ENCODE peak calls at places on chromosomes 6 and 20, in five cellular contexts. One of them, this sample, is unnamed.

GRCh38 chr20:23228912-23229311 is 121.7 kb upstream of the NXT1 start:
- DNase-seq in gastrocnemius medialis: no peak
- DNase-seq in ovary: no peak
- DNase-seq in adrenal gland: no peak
- DNase-seq in IMR-90: peak
- DNase-seq in this sample: no peak

GRCh38 chr6:48183816-48184215 is 72.8 kb upstream of the PTCHD4 start:
- DNase-seq in gastrocnemius medialis: no peak
- DNase-seq in ovary: no peak
- DNase-seq in adrenal gland: no peak
- DNase-seq in IMR-90: no peak
- DNase-seq in this sample: no peak

GRCh38 chr20:34977365-34978091 is 21.9 kb downstream of the MYH7B start:
- DNase-seq in gastrocnemius medialis: no peak
- DNase-seq in ovary: no peak
- DNase-seq in adrenal gland: no peak
- DNase-seq in IMR-90: no peak
- DNase-seq in this sample: no peak

GRCh38 chr20:36717657-36718056 is 28.2 kb downstream of the NDRG3 start:
- DNase-seq in gastrocnemius medialis: no peak
- DNase-seq in ovary: no peak
- DNase-seq in adrenal gland: no peak
- DNase-seq in IMR-90: no peak
- DNase-seq in this sample: no peak

GRCh38 chr6:143689852-143690251 is 12.1 kb downstream of the PHACTR2 start:
- DNase-seq in gastrocnemius medialis: no peak
- DNase-seq in ovary: no peak
- DNase-seq in adrenal gland: no peak
- DNase-seq in IMR-90: no peak
- DNase-seq in this sample: no peak

GRCh38 chr6:122692175-122692598 is 82.0 kb downstream of the PKIB start:
- DNase-seq in gastrocnemius medialis: no peak
- DNase-seq in ovary: no peak
- DNase-seq in adrenal gland: no peak
- DNase-seq in IMR-90: peak
- DNase-seq in this sample: no peak

GRCh38 chr6:149082320-149082719 is 235.2 kb upstream of the TAB2 start:
- DNase-seq in gastrocnemius medialis: peak
- DNase-seq in ovary: peak
- DNase-seq in adrenal gland: peak
- DNase-seq in IMR-90: peak
- DNase-seq in this sample: peak

GRCh38 chr6:128725271-128726233 is 157.4 kb upstream of the LAMA2 start:
- DNase-seq in gastrocnemius medialis: no peak
- DNase-seq in ovary: peak
- DNase-seq in adrenal gland: no peak
- DNase-seq in IMR-90: peak
- DNase-seq in this sample: no peak

GRCh38 chr20:59999502-59999901 is 41.3 kb downstream of the CDH26 start:
- DNase-seq in gastrocnemius medialis: no peak
- DNase-seq in ovary: no peak
- DNase-seq in adrenal gland: no peak
- DNase-seq in IMR-90: no peak
- DNase-seq in this sample: no peak

GRCh38 chr20:3146732-3147341 is 12.8 kb downstream of the FASTKD5 start:
- DNase-seq in gastrocnemius medialis: no peak
- DNase-seq in ovary: no peak
- DNase-seq in adrenal gland: no peak
- DNase-seq in IMR-90: peak
- DNase-seq in this sample: no peak

GRCh38 chr6:155530219-155530834 is 74.7 kb upstream of the NOX3 start:
- DNase-seq in gastrocnemius medialis: no peak
- DNase-seq in ovary: no peak
- DNase-seq in adrenal gland: no peak
- DNase-seq in IMR-90: peak
- DNase-seq in this sample: no peak

DNA sequence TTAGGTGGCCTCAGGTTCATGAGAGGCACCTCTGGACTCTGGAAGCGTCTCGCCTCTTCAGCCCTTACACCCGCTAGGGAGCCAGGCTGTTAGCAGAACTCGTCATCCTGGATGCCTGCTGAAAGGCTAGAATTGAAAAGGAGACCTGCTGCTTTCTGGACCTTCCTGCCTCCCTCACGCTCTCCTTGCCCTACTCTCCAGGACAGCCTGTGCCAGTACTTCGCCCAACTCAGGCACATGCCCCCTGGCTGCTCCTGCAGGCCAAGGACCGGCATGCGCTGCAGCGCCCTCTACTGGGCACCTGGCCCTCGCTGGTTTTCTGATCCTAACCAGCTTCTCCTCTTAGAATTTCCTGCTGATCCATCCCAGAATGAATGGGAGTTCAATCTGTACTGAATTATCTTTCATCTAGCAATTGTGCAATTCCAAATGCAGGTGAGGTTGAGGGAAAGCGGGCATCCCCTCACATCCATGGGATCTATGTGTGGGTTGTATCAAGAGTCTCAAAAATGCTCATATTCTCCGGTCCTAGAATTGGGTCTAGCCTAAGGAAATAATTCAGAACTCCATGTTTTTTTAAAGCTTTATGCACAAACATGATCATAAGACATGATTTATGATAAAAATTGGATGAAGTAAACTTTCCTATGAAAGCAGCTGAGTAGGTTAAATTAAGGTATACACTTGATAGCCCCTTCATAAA is 78.0 kb downstream of the PTPN1 start:
- DNase-seq in gastrocnemius medialis: peak
- DNase-seq in ovary: peak
- DNase-seq in adrenal gland: peak
- DNase-seq in IMR-90: peak
- DNase-seq in this sample: peak
- TF ChIP-seq POLR2A in gastrocnemius medialis: no peak
- TF ChIP-seq POLR2A in ovary: no peak
- TF ChIP-seq POLR2A in adrenal gland: no peak
- TF ChIP-seq POLR2A in IMR-90: peak
- TF ChIP-seq POLR2A in this sample: no peak

DNA sequence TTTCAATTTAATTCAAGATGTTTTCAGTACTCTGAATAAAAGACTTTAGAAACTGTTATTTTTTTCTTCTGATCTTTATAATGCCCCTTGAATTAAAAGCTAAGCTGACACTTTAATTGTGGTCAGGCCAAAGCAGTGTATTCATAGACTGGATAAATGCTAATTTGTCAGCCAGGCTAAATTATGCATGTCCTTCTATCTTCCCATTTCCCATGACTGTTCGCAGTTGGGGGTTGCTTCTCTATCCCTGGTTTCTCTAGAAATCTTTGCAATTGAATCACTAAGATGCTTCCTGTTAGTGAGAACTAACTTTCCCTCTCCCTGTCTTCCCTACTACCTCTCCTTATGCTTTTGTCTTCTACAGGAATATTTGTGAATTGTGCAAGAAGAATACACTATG is 396.2 kb downstream of the RFPL4B start:
- DNase-seq in gastrocnemius medialis: no peak
- DNase-seq in ovary: no peak
- DNase-seq in adrenal gland: no peak
- DNase-seq in IMR-90: no peak
- DNase-seq in this sample: no peak
- TF ChIP-seq POLR2A in gastrocnemius medialis: no peak
- TF ChIP-seq POLR2A in ovary: no peak
- TF ChIP-seq POLR2A in adrenal gland: no peak
- TF ChIP-seq POLR2A in IMR-90: no peak
- TF ChIP-seq POLR2A in this sample: no peak

GRCh38 chr6:29887819-29888581 is 54.3 kb upstream of the HLA-A start:
- DNase-seq in gastrocnemius medialis: peak
- DNase-seq in ovary: peak
- DNase-seq in adrenal gland: peak
- DNase-seq in IMR-90: peak
- DNase-seq in this sample: peak
- TF ChIP-seq POLR2A in gastrocnemius medialis: no peak
- TF ChIP-seq POLR2A in ovary: peak
- TF ChIP-seq POLR2A in adrenal gland: no peak
- TF ChIP-seq POLR2A in IMR-90: no peak
- TF ChIP-seq POLR2A in this sample: no peak

GRCh38 chr6:37024665-37025337 is 19.3 kb downstream of the FGD2 start:
- DNase-seq in gastrocnemius medialis: no peak
- DNase-seq in ovary: no peak
- DNase-seq in adrenal gland: peak
- DNase-seq in IMR-90: peak
- DNase-seq in this sample: peak
- TF ChIP-seq POLR2A in gastrocnemius medialis: no peak
- TF ChIP-seq POLR2A in ovary: no peak
- TF ChIP-seq POLR2A in adrenal gland: no peak
- TF ChIP-seq POLR2A in IMR-90: no peak
- TF ChIP-seq POLR2A in this sample: no peak

GRCh38 chr6:110900028-110900598 is 25.5 kb downstream of the AMD1 start:
- DNase-seq in gastrocnemius medialis: no peak
- DNase-seq in ovary: no peak
- DNase-seq in adrenal gland: no peak
- DNase-seq in IMR-90: no peak
- DNase-seq in this sample: no peak
- TF ChIP-seq POLR2A in gastrocnemius medialis: no peak
- TF ChIP-seq POLR2A in ovary: no peak
- TF ChIP-seq POLR2A in adrenal gland: no peak
- TF ChIP-seq POLR2A in IMR-90: no peak
- TF ChIP-seq POLR2A in this sample: no peak

DNA sequence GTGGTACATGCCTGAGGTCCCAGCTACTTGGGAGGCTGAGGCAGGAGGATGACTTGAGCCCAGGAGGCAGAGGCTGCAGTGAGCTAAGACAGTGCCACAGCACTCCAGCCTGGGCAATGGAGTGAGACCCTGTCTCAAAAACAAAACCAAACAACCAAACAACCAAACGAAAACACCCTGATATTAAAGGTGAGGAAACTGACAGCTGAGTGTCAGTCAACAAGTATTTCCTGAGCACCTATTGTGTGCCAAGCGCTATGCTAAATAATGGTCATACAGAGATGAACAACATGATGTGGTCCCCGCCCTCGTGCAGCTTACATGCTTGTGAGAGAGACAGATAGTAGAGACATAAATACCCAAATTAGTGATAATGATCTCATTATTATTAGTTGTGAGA is 1.9 kb upstream of the TULP1 start:
- DNase-seq in gastrocnemius medialis: no peak
- DNase-seq in ovary: no peak
- DNase-seq in adrenal gland: no peak
- DNase-seq in IMR-90: no peak
- DNase-seq in this sample: no peak
- TF ChIP-seq POLR2A in gastrocnemius medialis: no peak
- TF ChIP-seq POLR2A in ovary: no peak
- TF ChIP-seq POLR2A in adrenal gland: no peak
- TF ChIP-seq POLR2A in IMR-90: no peak
- TF ChIP-seq POLR2A in this sample: no peak

GRCh38 chr6:38702471-38703397 is at the start of gene GLO1:
- DNase-seq in gastrocnemius medialis: peak
- DNase-seq in ovary: peak
- DNase-seq in adrenal gland: peak
- DNase-seq in IMR-90: peak
- DNase-seq in this sample: peak
- TF ChIP-seq POLR2A in gastrocnemius medialis: peak
- TF ChIP-seq POLR2A in ovary: peak
- TF ChIP-seq POLR2A in adrenal gland: peak
- TF ChIP-seq POLR2A in IMR-90: peak
- TF ChIP-seq POLR2A in this sample: peak